ENCODE peak calls at places on chromosomes 16 and 17, in four cellular contexts. D, Z, O and A are unnamed samples.

GRCh38 chr16:2081685-2082084 is 33.9 kb downstream of the TSC2 start:
- DNase-seq in D (no peak), O (no peak), Z (no peak), A (no peak)

GRCh38 chr16:35506898-35507194 is 2047.4 kb downstream of the TP53TG3F start:
- DNase-seq in D (no peak), Z (no peak), O (no peak), A (no peak)

GRCh38 chr17:56031636-56032035 is 121.6 kb upstream of the ANKFN1 start:
- DNase-seq in Z (no peak), O (no peak), D (no peak), A (no peak)

GRCh38 chr17:27407916-27408846 is 48.1 kb upstream of the KSR1 start:
- DNase-seq in O (no peak), Z (no peak), D (peak), A (no peak)

GRCh38 chr16:85928411-85928820 is 29.5 kb downstream of the IRF8 start:
- DNase-seq in O (peak), D (peak), Z (no peak), A (no peak)

GRCh38 chr16:88366032-88366703 is 16.6 kb upstream of the ZNF469 start:
- DNase-seq in D (no peak), O (no peak), Z (no peak), A (no peak)

GRCh38 chr17:38560503-38561318 is 45.0 kb downstream of the SRCIN1 start:
- DNase-seq in Z (no peak), D (peak), O (no peak), A (no peak)

GRCh38 chr16:55478827-55479559 is at the start of gene MMP2:
- DNase-seq in Z (peak), O (no peak), D (peak), A (no peak)

GRCh38 chr17:69592692-69593350 is 178.3 kb downstream of the MAP2K6 start:
- DNase-seq in Z (no peak), D (peak), O (no peak), A (no peak)

GRCh38 chr16:68592466-68593337 is 52.4 kb upstream of the CDH3 start:
- DNase-seq in D (peak), O (peak), Z (no peak), A (no peak)

GRCh38 chr17:78140169-78141051 is 5.8 kb upstream of the C17orf99 start:
- DNase-seq in O (peak), D (peak), Z (peak), A (peak)

GRCh38 chr17:19501219-19501618 is 32.4 kb upstream of the SLC47A1 start:
- DNase-seq in D (no peak), O (no peak), Z (no peak), A (no peak)

GRCh38 chr16:49567940-49568339 is 194.3 kb downstream of the C16orf78 start:
- DNase-seq in Z (no peak), O (no peak), D (no peak), A (no peak)

GRCh38 chr17:44921122-44921882 is 6.0 kb upstream of the GFAP start:
- DNase-seq in O (no peak), Z (no peak), D (peak), A (no peak)

GRCh38 chr17:82414548-82415281 is 3.4 kb upstream of the HEXD start:
- DNase-seq in Z (peak), D (peak), O (peak), A (peak)

GRCh38 chr17:41868568-41868967 is 3.3 kb upstream of the KLHL11 start:
- DNase-seq in Z (no peak), O (no peak), D (no peak), A (no peak)

GRCh38 chr16:83891742-83892141 is 7.2 kb upstream of the MLYCD start:
- DNase-seq in Z (no peak), D (peak), O (no peak), A (no peak)

GRCh38 chr16:4414187-4414909 is 2.0 kb downstream of the CORO7 start:
- DNase-seq in D (no peak), Z (peak), O (peak), A (peak)

GRCh38 chr17:55437165-55437605 is 15.6 kb upstream of the MMD start:
- DNase-seq in D (peak), Z (peak), O (peak), A (peak)

GRCh38 chr16:50496990-50497389 is 51.2 kb upstream of the NKD1 start:
- DNase-seq in O (no peak), Z (no peak), D (peak), A (no peak)

GRCh38 chr17:5526821-5527598 is 40.6 kb downstream of the MIS12 start:
- DNase-seq in D (peak), Z (peak), O (no peak), A (peak)

GRCh38 chr17:63804328-63804727 is 22.9 kb upstream of the PSMC5 start:
- DNase-seq in O (no peak), D (no peak), Z (no peak), A (no peak)

GRCh38 chr16:69820926-69821541 is 58.9 kb downstream of the WWP2 start:
- DNase-seq in O (no peak), Z (no peak), D (no peak), A (no peak)

GRCh38 chr17:72657467-72658317 is 434.8 kb downstream of the SLC39A11 start:
- DNase-seq in D (no peak), Z (no peak), O (no peak), A (no peak)

GRCh38 chr16:85329059-85329812 is 217.0 kb upstream of the CIBAR2 start:
- DNase-seq in O (no peak), Z (no peak), D (peak), A (no peak)

GRCh38 chr16:85056211-85056748 is 28.7 kb downstream of the KIAA0513 start:
- DNase-seq in Z (peak), D (peak), O (no peak), A (no peak)

GRCh38 chr17:51319186-51319585 is 58.8 kb downstream of the UTP18 start:
- DNase-seq in D (no peak), Z (no peak), O (no peak), A (no peak)

GRCh38 chr16:64416232-64417010 is 705.4 kb downstream of the CDH11 start:
- DNase-seq in O (no peak), Z (no peak), D (peak), A (no peak)

GRCh38 chr16:1154291-1154886 is 1.5 kb downstream of the CACNA1H start:
- DNase-seq in O (no peak), D (no peak), Z (no peak), A (no peak)

GRCh38 chr16:81558444-81559175 is 114.0 kb downstream of the CMIP start:
- DNase-seq in Z (no peak), O (peak), D (no peak), A (no peak)

GRCh38 chr16:3188925-3189825 is 1.2 kb downstream of the OR1F1 start:
- DNase-seq in D (peak), Z (no peak), O (peak), A (peak)

GRCh38 chr16:49455991-49456745 is 82.6 kb downstream of the C16orf78 start:
- DNase-seq in O (no peak), Z (no peak), D (no peak), A (no peak)

GRCh38 chr16:10981697-10982216 is 37.4 kb downstream of the CLEC16A start:
- DNase-seq in Z (peak), D (no peak), O (peak), A (peak)
- TF ChIP-seq CTCF in Z (no peak), D (peak), O (peak), A (peak)

GRCh38 chr16:89656435-89657121 is 930 bp downstream of the CHMP1A start:
- DNase-seq in D (no peak), O (no peak), Z (no peak), A (no peak)

GRCh38 chr16:89657442-89658220 is at the start of the genes CHMP1A and SPATA33:
- DNase-seq in Z (peak), O (peak), D (peak), A (peak)

GRCh38 chr16:89658221-89658879 is 714 bp downstream of the SPATA33 start:
- DNase-seq in D (peak), Z (no peak), O (no peak), A (no peak)

GRCh38 chr16:89660146-89660545 is 2.5 kb downstream of the SPATA33 start:
- DNase-seq in D (no peak), Z (no peak), O (no peak), A (no peak)

GRCh38 chr16:89661215-89661614 is 3.6 kb downstream of the SPATA33 start:
- DNase-seq in O (no peak), Z (no peak), D (no peak), A (no peak)
- TF ChIP-seq CTCF in O (no peak), Z (no peak), D (no peak), A (no peak)

GRCh38 chr17:53516643-53517042 is 306.1 kb upstream of the KIF2B start:
- DNase-seq in D (no peak), Z (no peak), O (no peak), A (no peak)
- TF ChIP-seq CTCF in D (no peak), Z (no peak), O (no peak), A (no peak)

GRCh38 chr16:47158991-47159390 is 15.2 kb upstream of the NETO2 start:
- DNase-seq in Z (no peak), O (no peak), D (no peak), A (no peak)

GRCh38 chr16:47160422-47160821 is 16.7 kb upstream of the NETO2 start:
- DNase-seq in O (no peak), D (no peak), Z (no peak), A (no peak)

DNA sequence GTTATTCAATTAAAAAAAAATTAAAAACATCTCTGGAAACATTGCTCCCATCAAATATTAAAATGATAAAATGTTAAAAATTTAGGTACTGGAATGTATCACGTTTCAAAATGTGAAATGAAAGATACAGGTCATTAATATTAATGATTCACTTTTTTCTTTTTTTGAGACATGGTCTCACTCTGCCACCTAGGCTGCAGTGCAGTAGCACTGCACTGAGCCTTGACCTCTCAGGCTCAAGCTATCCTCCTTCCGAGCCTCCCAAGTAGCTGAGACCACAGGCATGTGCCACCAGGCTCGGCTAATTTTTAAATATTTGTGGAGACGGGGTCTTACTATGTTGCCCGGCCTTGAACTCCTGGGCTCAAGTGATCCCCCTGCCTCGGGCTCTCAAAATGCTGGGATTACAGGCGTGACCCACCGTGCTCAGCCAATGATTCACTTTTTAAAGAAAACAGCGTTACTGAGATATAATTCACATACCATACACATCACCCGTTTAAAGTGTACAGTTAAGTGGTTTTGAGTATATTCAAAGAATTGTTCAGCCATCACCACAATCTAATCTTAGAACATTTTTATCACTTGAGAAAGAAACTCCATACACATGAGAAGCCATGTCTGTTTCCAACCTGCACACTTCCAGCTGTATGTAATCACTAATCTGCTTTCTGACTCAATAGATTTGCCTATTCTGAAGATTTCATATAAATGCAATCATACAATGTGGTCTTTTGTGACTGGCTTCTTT is 19.1 kb upstream of the NETO2 start:
- DNase-seq in D (no peak), O (no peak), Z (no peak), A (no peak)
- TF ChIP-seq CTCF in D (no peak), O (no peak), Z (no peak), A (no peak)

GRCh38 chr16:8869212-8869987 is 594 bp upstream of the CARHSP1 start:
- DNase-seq in Z (no peak), O (no peak), D (no peak), A (peak)

GRCh38 chr16:8872071-8872470 is 3.3 kb upstream of the CARHSP1 start:
- DNase-seq in O (no peak), Z (no peak), D (no peak), A (no peak)

GRCh38 chr16:8874388-8874787 is 5.6 kb upstream of the CARHSP1 start:
- DNase-seq in O (no peak), Z (no peak), D (no peak), A (no peak)

GRCh38 chr16:8868272-8869211 is at the start of gene CARHSP1:
- DNase-seq in O (peak), D (peak), Z (peak), A (peak)

DNA sequence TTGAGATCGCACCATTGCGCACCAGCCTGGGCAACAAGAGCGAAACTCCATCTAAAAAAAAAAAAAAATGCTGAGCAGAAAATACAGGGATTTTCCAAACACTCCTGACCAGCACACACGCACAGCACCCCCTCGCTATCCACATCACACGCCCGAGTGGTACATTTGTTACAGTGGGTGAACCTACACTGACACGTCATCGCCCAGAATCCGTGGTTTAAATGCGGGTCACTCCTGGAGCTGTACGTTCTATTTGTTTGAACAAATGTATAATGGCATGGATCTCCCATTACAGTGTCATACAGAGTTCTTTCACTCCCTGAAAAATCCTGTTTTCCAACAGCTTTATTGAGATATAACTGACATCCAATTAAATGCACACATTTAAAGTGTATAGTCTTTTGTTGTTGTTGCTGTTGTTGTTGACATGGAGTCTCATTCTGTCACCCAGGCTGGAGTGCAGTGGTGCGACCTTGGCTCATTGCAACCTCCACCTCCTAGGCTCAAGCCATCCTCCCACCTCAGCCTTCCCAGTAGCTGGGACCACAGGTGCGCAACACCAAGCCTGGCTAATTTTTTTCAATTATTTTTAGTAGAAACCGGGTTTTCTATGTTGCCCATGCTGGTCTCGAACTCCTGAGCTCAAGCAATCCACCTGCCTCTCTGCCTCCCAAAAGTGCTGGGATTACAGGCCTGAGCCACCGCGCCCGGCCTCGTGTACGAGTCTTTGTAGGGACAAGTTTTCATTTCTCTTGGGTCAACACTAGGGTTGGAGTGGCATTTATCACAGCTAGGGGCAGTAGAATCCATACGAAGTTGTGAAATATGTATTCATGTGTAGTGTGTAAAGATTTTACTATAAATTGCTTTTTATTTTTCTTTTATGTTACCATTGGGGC is 4.4 kb upstream of the CARHSP1 start:
- DNase-seq in D (no peak), O (no peak), Z (no peak), A (no peak)
- TF ChIP-seq CTCF in D (peak), O (no peak), Z (no peak), A (no peak)

GRCh38 chr16:67104845-67105244 is 4.9 kb upstream of the PHAF1 start:
- DNase-seq in O (peak), D (no peak), Z (no peak), A (no peak)

GRCh38 chr16:67101683-67102082 is 8.1 kb upstream of the PHAF1 start:
- DNase-seq in O (no peak), D (no peak), Z (no peak), A (no peak)

GRCh38 chr16:67105251-67105650 is 4.5 kb upstream of the PHAF1 start:
- DNase-seq in Z (no peak), D (no peak), O (no peak), A (no peak)

GRCh38 chr16:67105881-67106280 is 3.9 kb upstream of the PHAF1 start:
- DNase-seq in O (no peak), Z (no peak), D (no peak), A (no peak)

DNA sequence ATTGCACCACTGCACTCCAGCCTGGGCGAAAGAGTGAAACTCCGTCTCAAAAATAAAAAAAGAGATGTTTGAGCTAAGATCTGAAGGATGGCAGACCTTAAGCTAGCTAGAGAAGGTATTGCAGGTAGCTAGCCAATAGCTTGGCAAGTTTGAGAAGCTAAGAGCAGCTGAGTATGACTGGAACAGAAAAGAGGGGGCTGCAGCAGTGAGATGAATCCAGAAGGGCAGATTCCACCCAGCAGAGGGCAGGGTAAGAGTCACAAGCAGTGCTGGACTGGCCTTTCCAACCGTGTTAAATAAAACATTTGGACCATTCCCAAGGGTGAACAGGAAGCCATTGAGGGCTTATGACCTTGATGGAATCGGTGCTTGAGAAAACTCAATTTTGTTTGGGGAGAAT is 5.7 kb upstream of the PHAF1 start:
- DNase-seq in O (no peak), D (peak), Z (no peak), A (no peak)
- TF ChIP-seq CTCF in O (no peak), D (peak), Z (no peak), A (no peak)

DNA sequence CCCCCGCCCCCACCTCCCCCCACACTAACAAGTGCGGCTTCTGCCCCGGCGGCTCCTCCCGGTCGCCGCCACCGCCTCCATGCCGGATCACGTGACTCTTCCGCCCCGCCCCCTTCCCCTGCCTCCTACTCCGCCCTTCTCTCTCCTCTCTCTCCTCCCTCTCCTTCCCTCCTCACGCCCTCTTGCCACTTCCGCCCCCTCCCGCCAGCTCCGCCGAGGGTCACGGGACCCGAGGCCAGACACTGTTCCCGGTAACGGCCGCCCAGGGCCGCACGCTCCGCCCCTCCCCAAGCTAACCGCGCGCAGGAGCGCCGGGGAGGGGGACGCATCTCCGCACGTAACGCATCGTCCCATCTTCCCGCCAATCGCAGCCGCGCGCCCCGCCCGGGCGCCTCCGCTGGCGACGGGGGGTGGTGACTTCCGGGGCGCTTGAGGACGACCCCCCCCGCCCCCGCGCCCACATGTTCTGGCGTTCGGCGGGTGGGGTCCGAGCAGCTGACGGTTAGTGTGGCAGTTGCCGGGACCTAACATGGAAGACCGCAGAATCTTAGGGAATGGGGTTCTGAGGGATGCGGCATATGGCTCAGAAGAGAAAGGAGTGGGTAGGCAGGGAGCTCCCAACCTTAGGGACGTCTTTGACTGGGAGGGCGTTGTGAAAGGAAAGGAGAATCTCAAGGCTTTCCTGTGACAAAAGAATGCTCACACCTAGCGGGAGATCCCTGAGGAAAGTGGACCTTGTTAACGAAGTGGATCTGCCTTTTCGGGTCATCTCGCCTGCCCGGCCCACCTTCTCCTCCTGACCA is at the start of gene USP32:
- DNase-seq in O (peak), D (peak), Z (peak), A (peak)
- TF ChIP-seq CTCF in O (no peak), D (no peak), Z (peak), A (no peak)